ENCODE peak calls at places on chromosomes 3 and 15, in six cellular contexts. O, Q, X, M, V and E are unnamed samples.

GRCh38 chr3:69144631-69145244 is 22.3 kb upstream of the LMOD3 start:
- DNase-seq in O (no peak), V (no peak), Q (peak), X (no peak), M (no peak), E (no peak)

GRCh38 chr3:192514754-192515660 is 212.3 kb downstream of the FGF12 start:
- DNase-seq in Q (peak), V (no peak), M (peak), O (peak), X (no peak), E (no peak)

GRCh38 chr15:61047783-61048182 is 181.3 kb downstream of the RORA start:
- DNase-seq in Q (no peak), X (peak), O (no peak), M (no peak), V (no peak), E (no peak)

GRCh38 chr3:126147147-126147931 is 33.0 kb downstream of the ALDH1L1 start:
- DNase-seq in V (no peak), Q (no peak), X (no peak), O (peak), M (peak), E (peak)

GRCh38 chr3:188207941-188208750 is 54.2 kb downstream of the LPP start:
- DNase-seq in X (no peak), Q (peak), O (no peak), V (no peak), M (no peak), E (no peak)

GRCh38 chr3:36677331-36678007 is 86.9 kb downstream of the DCLK3 start:
- DNase-seq in M (no peak), Q (peak), V (peak), X (peak), O (no peak), E (no peak)

GRCh38 chr15:57640935-57641682 is 49.4 kb downstream of the MYZAP start:
- DNase-seq in M (no peak), X (peak), Q (peak), V (peak), O (no peak), E (no peak)

GRCh38 chr3:140585828-140586227 is 92.0 kb upstream of the TRIM42 start:
- DNase-seq in V (peak), X (peak), O (no peak), M (no peak), Q (no peak), E (no peak)

GRCh38 chr3:76361010-76361409 is 575.7 kb upstream of the ZNF717 start:
- DNase-seq in X (no peak), M (no peak), O (no peak), V (no peak), Q (no peak), E (no peak)

DNA sequence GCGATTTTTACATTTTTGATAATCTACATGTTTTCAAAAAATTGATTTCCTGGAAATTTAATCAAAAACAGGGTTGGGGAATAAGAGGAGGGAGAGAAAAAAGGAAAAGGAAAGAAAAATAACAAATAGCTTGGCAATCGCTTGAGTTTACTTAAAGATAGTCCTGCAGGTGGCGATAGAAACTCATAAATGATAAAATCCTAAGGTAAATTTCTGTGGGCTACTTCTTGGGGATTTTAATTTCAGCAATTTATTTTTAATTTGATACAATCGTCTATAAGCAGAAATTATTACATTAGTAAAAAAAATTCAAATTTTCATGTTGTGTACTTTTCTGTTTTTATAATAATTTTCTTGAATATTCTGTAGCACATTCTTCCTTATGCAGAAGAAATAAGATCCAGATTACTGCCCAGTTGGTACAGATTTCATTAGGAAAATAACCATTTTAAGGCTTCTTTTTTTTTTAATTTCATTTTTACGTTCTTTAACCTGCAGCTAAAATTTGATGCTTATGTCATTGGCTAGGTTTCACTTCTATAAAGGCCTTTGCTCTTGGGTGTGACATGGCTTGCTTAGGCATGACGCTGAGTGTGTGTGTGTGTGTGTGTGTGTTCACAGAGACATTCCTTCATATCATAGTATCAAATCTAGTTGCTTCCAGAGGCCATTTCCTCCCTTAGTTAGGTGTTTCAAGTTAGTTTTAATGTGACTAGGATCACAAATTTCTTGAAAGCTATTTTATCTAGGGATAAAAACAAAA is 181.8 kb downstream of the MCTP2 start:
- DNase-seq in X (peak), V (peak), M (no peak), Q (peak), O (no peak), E (no peak)
- TF ChIP-seq CTCF in X (peak), V (peak), M (peak), Q (peak), O (peak), E (peak)

DNA sequence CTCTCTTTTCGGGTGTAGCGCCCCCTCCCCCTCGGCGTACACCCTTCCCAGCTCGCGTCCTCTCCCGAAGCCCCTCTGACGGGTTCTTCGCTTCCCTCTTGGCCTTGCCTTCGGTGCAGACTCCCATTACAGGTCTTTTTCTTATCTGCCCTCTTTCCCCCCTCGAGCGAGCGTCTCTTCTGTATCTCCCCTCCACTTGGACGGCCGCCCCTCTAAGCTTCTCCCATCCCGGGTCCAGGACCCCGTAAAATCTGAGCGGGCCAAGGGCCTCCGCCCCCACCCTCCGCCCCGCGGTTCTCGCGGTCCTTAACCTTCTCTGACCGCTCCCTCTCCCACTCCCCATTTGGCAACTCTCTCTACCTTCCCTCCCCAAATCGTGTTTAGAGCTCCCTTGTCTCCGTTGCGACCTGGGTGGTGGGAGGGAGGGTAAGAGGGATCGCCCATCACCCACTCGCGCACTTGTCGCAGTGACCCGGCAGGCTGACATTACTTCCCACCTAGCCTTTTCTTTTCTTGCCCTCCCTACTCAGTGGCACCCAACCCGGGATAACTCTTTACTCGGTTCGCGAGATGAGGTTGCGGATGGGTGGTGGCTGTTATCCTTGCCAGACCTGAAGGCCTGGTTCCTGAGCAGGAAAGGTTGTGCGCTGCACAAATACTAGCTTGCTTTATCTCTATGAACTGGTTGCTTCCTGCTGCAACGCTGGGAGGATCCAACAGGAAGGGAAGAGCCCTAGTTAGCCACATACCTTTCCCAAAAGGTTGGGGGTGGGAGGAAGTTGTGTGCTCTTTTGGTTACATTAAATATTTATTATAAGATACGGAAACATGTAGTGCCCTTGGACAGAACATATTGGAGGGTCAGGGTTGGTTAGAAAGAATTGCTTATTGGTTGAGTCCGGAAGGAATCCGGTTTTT is 922 bp downstream of the RAB11A start:
- DNase-seq in X (peak), V (peak), Q (peak), O (peak), M (no peak), E (no peak)
- TF ChIP-seq CTCF in X (no peak), V (no peak), Q (peak), O (no peak), M (no peak), E (no peak)

GRCh38 chr3:123071146-123071545 is 4.3 kb downstream of the PDIA5 start:
- DNase-seq in O (no peak), M (no peak), V (peak), Q (peak), X (peak), E (no peak)
- TF ChIP-seq CTCF in O (no peak), M (peak), V (peak), Q (peak), X (peak), E (no peak)

DNA sequence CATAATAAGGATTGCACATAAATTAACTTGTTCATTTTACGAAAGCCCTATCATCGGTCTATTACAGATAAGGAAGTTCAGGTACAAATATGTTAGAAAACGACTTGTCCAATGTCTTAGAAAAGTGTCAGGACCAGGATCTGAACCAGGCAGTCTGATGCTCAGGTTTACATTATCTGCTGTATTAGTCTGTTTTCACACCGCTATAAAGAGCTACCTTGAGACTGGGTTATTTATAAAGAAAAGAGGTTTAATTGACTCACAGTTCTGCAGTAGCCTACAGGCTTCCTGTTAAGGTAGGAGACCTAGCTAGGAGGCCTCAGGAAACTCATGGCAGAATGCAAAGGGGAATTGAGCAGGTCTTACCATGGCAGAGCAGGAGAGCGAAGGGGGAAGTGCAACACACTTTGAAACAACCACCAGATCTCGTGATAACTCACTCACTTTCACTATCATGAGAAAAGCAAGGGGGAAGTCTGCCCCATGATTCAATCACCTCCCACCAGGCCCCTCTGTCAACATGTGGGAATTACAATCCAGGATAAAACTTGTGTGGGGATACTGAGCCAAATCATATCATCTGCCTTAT is 45.8 kb upstream of the GOLIM4 start:
- DNase-seq in V (no peak), Q (no peak), O (no peak), M (no peak), X (no peak), E (no peak)
- TF ChIP-seq CTCF in V (no peak), Q (no peak), O (no peak), M (no peak), X (no peak), E (no peak)

DNA sequence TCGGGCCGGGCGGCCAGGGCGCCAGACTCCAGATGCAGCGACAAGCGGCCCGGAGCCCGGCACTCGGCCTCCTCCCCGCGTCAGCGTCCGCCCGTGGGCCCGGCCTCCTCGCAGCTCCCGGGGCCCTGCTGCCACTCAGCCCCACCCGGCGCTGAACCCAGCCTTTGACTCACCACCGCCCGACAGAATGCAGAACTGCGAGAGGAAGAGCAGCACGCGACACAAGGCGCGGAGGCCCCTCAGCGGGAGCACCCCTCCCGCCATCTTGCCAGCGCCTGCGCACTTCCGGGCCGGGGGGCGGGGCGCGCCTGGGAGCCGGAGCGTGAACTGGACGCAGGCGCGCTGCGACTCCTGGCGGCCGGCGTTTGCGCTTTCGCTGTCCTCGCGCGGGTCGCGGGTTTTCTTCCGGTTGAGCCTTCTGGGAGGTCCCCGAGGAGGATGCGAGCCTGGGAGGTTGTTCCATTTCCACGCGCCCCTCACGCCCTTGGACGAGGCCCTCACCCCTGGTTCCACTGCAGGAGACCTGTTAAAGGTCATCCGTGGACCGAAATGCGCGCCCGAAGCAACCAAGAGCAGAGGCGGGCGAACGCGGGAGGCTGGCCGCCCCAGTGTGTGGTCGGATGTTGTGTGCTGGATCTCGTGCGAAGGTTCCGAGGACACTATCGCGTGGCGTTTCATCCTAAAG is at the start of gene TM2D3:
- DNase-seq in X (peak), M (peak), V (peak), O (peak), Q (peak), E (peak)
- TF ChIP-seq CTCF in X (peak), M (peak), V (peak), O (peak), Q (peak), E (peak)

DNA sequence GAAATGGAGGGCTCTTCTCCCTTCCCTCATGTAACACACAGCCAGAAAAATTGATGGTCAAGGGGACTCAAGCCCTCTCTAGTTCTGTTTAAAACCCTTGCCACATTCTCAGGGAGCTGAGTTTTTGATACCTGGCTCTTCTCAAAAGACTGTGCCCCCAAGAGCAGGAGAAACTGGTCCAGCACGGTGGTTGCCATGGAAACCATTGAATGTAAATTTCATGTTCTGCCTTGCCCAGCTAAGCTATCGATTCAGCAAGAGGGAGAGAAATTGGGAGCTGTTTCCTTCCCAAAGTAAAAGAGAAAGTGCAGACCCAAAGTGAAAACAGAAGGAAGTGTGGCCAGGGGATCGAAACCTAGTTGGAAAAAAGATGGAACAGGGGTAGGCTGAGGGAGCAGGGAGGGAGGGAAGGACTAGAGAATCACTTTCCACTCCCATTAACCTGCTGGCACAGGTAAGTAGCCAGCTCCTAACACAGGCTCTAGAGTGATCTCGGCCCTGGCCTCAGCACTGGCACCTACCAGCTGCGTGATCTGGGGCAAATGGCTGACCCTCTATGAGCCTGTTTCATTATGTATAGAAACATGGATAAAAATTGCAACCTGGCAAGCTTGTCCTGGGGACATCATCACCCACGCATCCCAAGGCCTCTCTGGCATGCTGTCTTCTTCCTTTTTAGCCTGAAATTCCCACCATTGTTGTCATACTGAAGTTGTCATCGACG is 140.9 kb downstream of the TPRA1 start:
- DNase-seq in O (no peak), X (no peak), V (no peak), Q (no peak), M (no peak), E (peak)
- TF ChIP-seq CTCF in O (no peak), X (no peak), V (no peak), Q (no peak), M (no peak), E (no peak)

GRCh38 chr15:100053476-100054121 is 288.2 kb downstream of the ADAMTS17 start:
- DNase-seq in X (peak), O (no peak), Q (no peak), M (no peak), V (no peak), E (peak)

GRCh38 chr15:100056411-100057072 is 285.2 kb downstream of the ADAMTS17 start:
- DNase-seq in O (no peak), Q (no peak), X (no peak), V (no peak), M (no peak), E (peak)

GRCh38 chr15:100052716-100053475 is 288.9 kb downstream of the ADAMTS17 start:
- DNase-seq in X (no peak), M (no peak), Q (no peak), V (no peak), O (no peak), E (peak)

GRCh38 chr15:100055821-100056220 is 286.0 kb downstream of the ADAMTS17 start:
- DNase-seq in Q (no peak), X (no peak), V (no peak), M (no peak), O (no peak), E (no peak)

DNA sequence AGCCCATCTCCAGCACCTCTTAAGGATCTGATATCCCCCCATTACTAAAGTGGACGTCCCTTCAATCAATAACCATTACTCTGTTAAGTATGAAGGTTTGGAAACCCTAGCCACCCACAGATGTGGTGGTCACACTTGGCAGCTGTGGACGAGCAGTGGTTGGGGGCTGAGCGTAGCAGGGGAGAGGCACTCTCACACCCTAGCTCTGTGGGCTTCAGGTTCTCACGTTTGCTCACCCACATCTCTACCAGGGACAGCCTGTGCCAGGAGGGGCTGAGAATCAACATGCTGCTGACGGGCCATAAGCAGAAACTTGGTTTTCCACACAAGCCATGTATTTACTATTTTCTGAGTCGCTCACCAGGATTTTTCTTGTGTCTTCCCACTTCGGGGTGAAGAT is 287.2 kb downstream of the ADAMTS17 start:
- DNase-seq in M (no peak), O (no peak), X (no peak), Q (no peak), V (no peak), E (peak)
- TF ChIP-seq CTCF in M (no peak), O (no peak), X (no peak), Q (no peak), V (no peak), E (no peak)